ENCODE peak calls at places on chromosomes 5 and 9, in eight cellular contexts. T, Q, B, K, R, P, H and O are unnamed samples.

GRCh38 chr9:89010056-89010455 is 18.8 kb downstream of the S1PR3 start:
- DNase-seq in T (no peak), Q (no peak), B (no peak), K (no peak), R (no peak), P (no peak), H (no peak), O (no peak)

GRCh38 chr5:158245513-158245912 is 386.6 kb upstream of the CLINT1 start:
- DNase-seq in T (no peak), Q (no peak), B (no peak), K (no peak), R (no peak), P (no peak), H (no peak), O (no peak)

GRCh38 chr9:23907343-23907742 is 81.3 kb upstream of the ELAVL2 start:
- DNase-seq in T (no peak), Q (no peak), B (no peak), K (no peak), R (no peak), P (no peak), H (no peak), O (no peak)

GRCh38 chr5:83467315-83468044 is 4.1 kb upstream of the VCAN start:
- DNase-seq in T (no peak), Q (no peak), B (no peak), K (no peak), R (peak), P (no peak), H (peak), O (no peak)

GRCh38 chr9:96585426-96585825 is 34.2 kb downstream of the CDC14B start:
- DNase-seq in T (no peak), Q (no peak), B (no peak), K (no peak), R (no peak), P (no peak), H (no peak), O (no peak)

GRCh38 chr9:135803441-135803840 is 101.5 kb downstream of the KCNT1 start:
- DNase-seq in T (no peak), Q (no peak), B (no peak), K (no peak), R (no peak), P (no peak), H (no peak), O (no peak)

GRCh38 chr5:38456657-38457056 is 99.8 kb downstream of the LIFR start:
- DNase-seq in T (no peak), Q (no peak), B (peak), K (no peak), R (no peak), P (no peak), H (no peak), O (no peak)

GRCh38 chr5:168128556-168128955 is 162.9 kb upstream of the WWC1 start:
- DNase-seq in T (no peak), Q (no peak), B (no peak), K (no peak), R (no peak), P (no peak), H (no peak), O (no peak)